ENCODE peak calls at places on chromosomes 16 and 17, in four cellular contexts. Q, X, K and R are unnamed samples.

GRCh38 chr17:18141210-18141803 is 32.8 kb downstream of the MYO15A start:
- DNase-seq in Q (no peak), X (no peak), K (no peak), R (peak; percentile 26)

GRCh38 chr16:70737377-70738082 is 51.7 kb upstream of the MTSS2 start:
- DNase-seq in Q (no peak), X (peak; percentile 97), K (no peak), R (peak; percentile 80)

GRCh38 chr17:41360291-41360995 is 9.2 kb downstream of the KRT33B start:
- DNase-seq in Q (no peak), X (no peak), K (no peak), R (peak; percentile 95)

GRCh38 chr17:75250009-75250471 is 11.4 kb downstream of the GGA3 start:
- DNase-seq in Q (no peak), X (no peak), K (peak; percentile 38), R (no peak)

GRCh38 chr17:78117027-78117981 is 11.3 kb downstream of the TMC6 start:
- DNase-seq in Q (peak; percentile 85), X (no peak), K (peak; percentile 61), R (no peak)

GRCh38 chr17:2894782-2895181 is 98.5 kb downstream of the RAP1GAP2 start:
- DNase-seq in Q (peak; percentile 33), X (no peak), K (no peak), R (no peak)

GRCh38 chr17:52143536-52143935 is 15.0 kb downstream of the CA10 start:
- DNase-seq in Q (no peak), X (no peak), K (no peak), R (no peak)

GRCh38 chr17:40301315-40301714 is 7.7 kb upstream of the RARA start:
- DNase-seq in Q (no peak), X (no peak), K (no peak), R (no peak)

GRCh38 chr17:50464736-50465135 is 3.9 kb downstream of the CHAD start:
- DNase-seq in Q (no peak), X (no peak), K (no peak), R (no peak)

GRCh38 chr17:42387221-42387657 is 1.0 kb downstream of the STAT3 start:
- DNase-seq in Q (no peak), X (no peak), K (no peak), R (peak; percentile 70)

GRCh38 chr16:85677383-85677967 is 11.3 kb downstream of the GINS2 start:
- DNase-seq in Q (no peak), X (no peak), K (no peak), R (no peak)

GRCh38 chr17:82871776-82872561 is 32.1 kb upstream of the ZNF750 start:
- DNase-seq in Q (no peak), X (no peak), K (no peak), R (no peak)

GRCh38 chr16:31181102-31181830 is 1.3 kb downstream of the FUS start:
- DNase-seq in Q (no peak), X (no peak), K (peak; percentile 12), R (no peak)

GRCh38 chr17:72996791-72997190 is 95.7 kb downstream of the SLC39A11 start:
- DNase-seq in Q (peak; percentile 17), X (no peak), K (no peak), R (no peak)

GRCh38 chr16:78458588-78458987 is 359.1 kb downstream of the WWOX start:
- DNase-seq in Q (no peak), X (no peak), K (no peak), R (no peak)

GRCh38 chr17:78344666-78345065 is 15.2 kb downstream of the SOCS3 start:
- DNase-seq in Q (peak; percentile 28), X (no peak), K (no peak), R (no peak)

GRCh38 chr16:51024703-51025102 is 126.4 kb downstream of the SALL1 start:
- DNase-seq in Q (no peak), X (no peak), K (no peak), R (no peak)

GRCh38 chr16:48556913-48557351 is 53.0 kb downstream of the N4BP1 start:
- DNase-seq in Q (no peak), X (peak; percentile 49), K (no peak), R (peak; percentile 81)

GRCh38 chr17:75756451-75757085 is 8.4 kb downstream of the GALK1 start:
- DNase-seq in Q (peak; percentile 36), X (no peak), K (no peak), R (no peak)

GRCh38 chr16:84484579-84485254 is 19.7 kb downstream of the MEAK7 start:
- DNase-seq in Q (no peak), X (peak; percentile 36), K (peak; percentile 69), R (peak; percentile 23)

GRCh38 chr17:56918916-56919315 is 5.1 kb upstream of the TRIM25 start:
- DNase-seq in Q (no peak), X (no peak), K (no peak), R (no peak)

GRCh38 chr17:8055851-8056231 is 17.0 kb downstream of the ALOX15B start:
- DNase-seq in Q (no peak), X (no peak), K (no peak), R (no peak)

GRCh38 chr17:8056232-8056975 is 17.5 kb downstream of the ALOX15B start:
- DNase-seq in Q (no peak), X (peak; percentile 16), K (no peak), R (peak; percentile 81)

GRCh38 chr17:8059131-8059530 is 20.3 kb downstream of the ALOX15B start:
- DNase-seq in Q (no peak), X (no peak), K (no peak), R (no peak)

GRCh38 chr17:8057691-8058114 is 18.8 kb downstream of the ALOX15B start:
- DNase-seq in Q (peak; percentile 84), X (peak; percentile 51), K (peak; percentile 26), R (peak; percentile 53)

DNA sequence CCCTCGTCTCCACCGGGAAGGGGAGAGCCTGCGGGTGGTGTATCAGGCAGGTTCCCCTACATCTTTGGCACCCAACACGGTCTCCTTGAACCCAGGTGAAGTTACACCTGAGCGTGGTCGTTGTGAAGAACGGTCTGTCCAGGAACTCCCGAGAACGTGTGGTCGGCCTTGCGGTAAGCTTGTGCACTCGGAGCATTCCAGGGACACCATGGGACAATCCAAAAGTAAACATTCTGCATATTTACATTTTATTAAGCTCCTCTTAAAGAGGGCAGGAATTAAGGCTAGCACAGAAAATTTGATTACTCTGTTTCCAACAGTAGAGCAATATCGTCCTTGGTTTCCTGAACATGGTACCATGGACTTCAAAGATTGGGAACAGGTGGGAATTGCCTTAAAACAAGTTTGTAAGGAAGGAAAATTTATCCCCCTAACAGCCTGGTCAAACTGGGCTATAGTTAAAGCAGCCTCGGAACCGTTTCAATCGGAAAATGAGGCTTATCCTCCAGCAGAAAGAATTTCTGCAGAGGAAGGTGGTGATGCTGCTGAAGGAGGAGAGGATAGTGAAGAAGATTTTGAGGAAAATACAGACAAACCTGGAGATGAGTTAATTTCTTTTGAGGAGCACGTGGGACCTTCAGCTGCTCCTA is 18.2 kb downstream of the ALOX15B start:
- DNase-seq in Q (no peak), X (no peak), K (no peak), R (no peak)
- H3K27me3 ChIP-seq in Q (no peaks in the 10 kb centered on the region), X (peaks cover 37% of the 10 kb centered on the region), K (peaks cover 47% of the 10 kb centered on the region), R (peaks cover 42% of the 10 kb centered on the region)

GRCh38 chr17:32268734-32269288 is 3.2 kb downstream of the RHBDL3 start:
- DNase-seq in Q (no peak), X (no peak), K (no peak), R (no peak)
- H3K27me3 ChIP-seq in Q (peaks cover 6% of the 10 kb centered on the region), X (peaks cover 65% of the 10 kb centered on the region), K (no peaks in the 10 kb centered on the region), R (peaks cover 58% of the 10 kb centered on the region)

DNA sequence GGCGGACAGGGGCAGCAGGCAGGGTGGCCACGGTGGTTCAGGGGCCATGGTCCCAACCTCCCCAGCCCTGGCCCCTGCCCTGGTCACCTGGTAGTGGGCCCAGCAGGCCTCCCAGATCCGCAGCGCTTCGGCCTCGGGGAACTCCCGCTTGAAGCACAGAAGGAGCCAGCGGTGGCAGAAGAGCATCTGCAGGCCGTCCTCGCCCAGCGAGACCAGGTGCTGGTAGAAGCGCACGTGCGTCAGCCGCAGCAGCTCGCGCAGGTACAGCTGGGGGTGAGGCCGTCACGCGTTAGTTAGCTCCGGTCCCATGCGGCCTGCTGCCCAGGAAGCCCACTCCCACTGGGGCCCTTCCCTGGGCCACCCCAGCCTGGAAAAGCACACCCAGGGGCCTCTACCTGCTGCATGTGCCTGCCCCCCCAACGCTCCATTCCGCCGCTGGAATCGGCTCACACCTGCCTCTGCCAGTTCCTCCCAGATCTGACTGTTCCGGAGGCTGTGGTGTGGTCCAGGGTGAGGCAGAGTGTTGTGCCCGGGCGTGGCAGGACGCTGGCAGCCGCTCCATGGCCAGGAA is 90.8 kb downstream of the TBC1D16 start:
- DNase-seq in Q (peak; percentile 35), X (no peak), K (no peak), R (no peak)
- H3K27me3 ChIP-seq in Q (no peaks in the 10 kb centered on the region), X (no peaks in the 10 kb centered on the region), K (no peaks in the 10 kb centered on the region), R (no peaks in the 10 kb centered on the region)

GRCh38 chr16:86800914-86801313 is 222.6 kb downstream of the FOXL1 start:
- DNase-seq in Q (no peak), X (no peak), K (no peak), R (no peak)

GRCh38 chr16:86799367-86799766 is 221.0 kb downstream of the FOXL1 start:
- DNase-seq in Q (no peak), X (no peak), K (no peak), R (no peak)

GRCh38 chr16:86797700-86798099 is 219.4 kb downstream of the FOXL1 start:
- DNase-seq in Q (no peak), X (no peak), K (no peak), R (no peak)

GRCh38 chr16:86802013-86802412 is 223.7 kb downstream of the FOXL1 start:
- DNase-seq in Q (no peak), X (no peak), K (no peak), R (no peak)

DNA sequence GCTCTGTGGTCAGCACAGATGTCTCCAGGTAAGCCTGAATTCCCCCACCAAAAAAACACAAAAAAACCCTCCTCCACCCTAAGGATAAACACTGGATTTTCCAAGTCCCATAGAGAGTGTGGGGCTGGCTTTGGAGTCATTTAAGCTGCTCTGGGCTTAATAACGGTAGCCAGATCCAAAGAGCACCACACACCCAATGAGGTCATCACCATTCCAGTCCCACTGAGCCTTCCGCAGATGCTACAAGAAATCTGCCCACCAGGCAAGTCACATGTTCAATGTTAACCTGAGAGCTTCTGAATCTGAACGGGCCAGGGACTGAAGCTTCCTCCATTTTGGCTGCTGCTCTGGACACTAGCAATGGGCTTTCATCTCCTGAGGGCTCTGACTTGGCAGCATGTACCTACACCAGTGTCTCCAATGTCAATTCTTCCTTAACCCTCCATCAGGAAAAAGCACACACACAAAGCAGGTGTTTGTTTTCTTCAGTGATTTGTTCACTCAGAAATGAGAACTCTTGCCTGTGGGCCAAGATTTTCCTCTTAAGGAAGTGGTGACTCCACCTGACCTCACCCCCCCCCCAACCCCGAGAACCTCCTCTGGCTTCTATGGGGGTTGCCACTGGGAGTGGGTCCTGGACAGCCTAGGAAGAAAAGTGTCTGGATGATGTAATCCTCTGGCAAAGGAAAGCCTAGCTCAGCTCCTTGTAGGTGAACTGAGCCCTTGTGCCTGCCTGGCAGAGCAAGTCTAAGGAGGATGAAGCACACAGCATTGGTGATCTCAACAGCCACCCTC is 220.1 kb downstream of the FOXL1 start:
- DNase-seq in Q (no peak), X (no peak), K (no peak), R (peak; percentile 51)
- H3K27me3 ChIP-seq in Q (no peaks in the 10 kb centered on the region), X (peaks cover 3% of the 10 kb centered on the region), K (peaks cover 48% of the 10 kb centered on the region), R (no peaks in the 10 kb centered on the region)

DNA sequence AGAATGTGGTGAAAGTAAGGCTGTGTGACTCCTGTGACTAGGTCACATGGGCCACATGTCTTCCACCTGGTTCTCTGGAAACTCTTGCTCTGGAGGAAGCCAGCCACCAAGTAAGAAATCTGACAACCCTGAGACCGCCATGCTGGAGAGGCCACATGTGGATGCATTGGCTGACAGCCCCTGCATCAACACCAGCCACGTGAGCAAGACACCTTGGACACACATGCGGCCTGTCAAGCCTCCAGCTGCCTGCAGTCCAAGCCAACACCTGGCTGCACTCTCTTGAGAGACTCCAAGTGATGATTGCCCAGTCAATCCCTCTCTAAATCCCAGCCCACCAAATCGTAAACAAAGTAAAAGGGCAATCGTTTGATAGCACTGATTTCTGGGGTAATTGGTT is 112.6 kb downstream of the FOXL1 start:
- DNase-seq in Q (no peak), X (no peak), K (no peak), R (no peak)
- H3K27me3 ChIP-seq in Q (no peaks in the 10 kb centered on the region), X (no peaks in the 10 kb centered on the region), K (peaks cover 14% of the 10 kb centered on the region), R (no peaks in the 10 kb centered on the region)